ENCODE peak calls at places on chromosomes 6 and 20, in four cellular contexts. One of them, this sample, is unnamed. For H3K4me1 and H3K27me3, the result is how much of the 10 kb centered on the place peaks cover.

GRCh38 chr20:5612476-5613291 is 137.5 kb upstream of the SHLD1 start:
- DNase-seq in H1: no peak
- DNase-seq in HCT116: no peak
- DNase-seq in tibial artery: no peak
- DNase-seq in this sample: no peak

GRCh38 chr6:139336488-139336887 is 38.0 kb downstream of the CITED2 start:
- DNase-seq in H1: no peak
- DNase-seq in HCT116: no peak
- DNase-seq in tibial artery: no peak
- DNase-seq in this sample: peak

GRCh38 chr6:76671751-76672150 is 599.3 kb upstream of the IMPG1 start:
- DNase-seq in H1: no peak
- DNase-seq in HCT116: no peak
- DNase-seq in tibial artery: no peak
- DNase-seq in this sample: no peak

GRCh38 chr6:21593412-21593926 is at the start of gene SOX4:
- DNase-seq in H1: peak
- DNase-seq in HCT116: peak
- DNase-seq in tibial artery: peak
- DNase-seq in this sample: peak

GRCh38 chr6:13504611-13505344 is 17.4 kb upstream of the GFOD1 start:
- DNase-seq in H1: no peak
- DNase-seq in HCT116: no peak
- DNase-seq in tibial artery: no peak
- DNase-seq in this sample: no peak

GRCh38 chr6:44057931-44058616 is 69.2 kb downstream of the MRPL14 start:
- DNase-seq in H1: no peak
- DNase-seq in HCT116: no peak
- DNase-seq in tibial artery: no peak
- DNase-seq in this sample: no peak

GRCh38 chr20:46695888-46696287 is 6.6 kb upstream of the TP53RK start:
- DNase-seq in H1: no peak
- DNase-seq in HCT116: no peak
- DNase-seq in tibial artery: no peak
- DNase-seq in this sample: no peak

GRCh38 chr20:1800777-1801176 is 94.4 kb upstream of the SIRPA start:
- DNase-seq in H1: no peak
- DNase-seq in HCT116: no peak
- DNase-seq in tibial artery: no peak
- DNase-seq in this sample: no peak

GRCh38 chr20:38888059-38888831 is 38.0 kb upstream of the FAM83D start:
- DNase-seq in H1: no peak
- DNase-seq in HCT116: no peak
- DNase-seq in tibial artery: no peak
- DNase-seq in this sample: no peak

GRCh38 chr6:159633196-159633595 is 59.8 kb downstream of the SOD2 start:
- DNase-seq in H1: no peak
- DNase-seq in HCT116: peak
- DNase-seq in tibial artery: no peak
- DNase-seq in this sample: no peak

GRCh38 chr6:112268628-112269027 is 14.3 kb upstream of the LAMA4 start:
- DNase-seq in H1: no peak
- DNase-seq in HCT116: no peak
- DNase-seq in tibial artery: no peak
- DNase-seq in this sample: no peak

GRCh38 chr6:24876496-24877465 is 59.0 kb downstream of the RIPOR2 start:
- DNase-seq in H1: peak
- DNase-seq in HCT116: no peak
- DNase-seq in tibial artery: no peak
- DNase-seq in this sample: no peak
- H3K4me1 ChIP-seq in H1: under half
- H3K4me1 ChIP-seq in HCT116: under half
- H3K4me1 ChIP-seq in tibial artery: under half
- H3K4me1 ChIP-seq in this sample: under half

DNA sequence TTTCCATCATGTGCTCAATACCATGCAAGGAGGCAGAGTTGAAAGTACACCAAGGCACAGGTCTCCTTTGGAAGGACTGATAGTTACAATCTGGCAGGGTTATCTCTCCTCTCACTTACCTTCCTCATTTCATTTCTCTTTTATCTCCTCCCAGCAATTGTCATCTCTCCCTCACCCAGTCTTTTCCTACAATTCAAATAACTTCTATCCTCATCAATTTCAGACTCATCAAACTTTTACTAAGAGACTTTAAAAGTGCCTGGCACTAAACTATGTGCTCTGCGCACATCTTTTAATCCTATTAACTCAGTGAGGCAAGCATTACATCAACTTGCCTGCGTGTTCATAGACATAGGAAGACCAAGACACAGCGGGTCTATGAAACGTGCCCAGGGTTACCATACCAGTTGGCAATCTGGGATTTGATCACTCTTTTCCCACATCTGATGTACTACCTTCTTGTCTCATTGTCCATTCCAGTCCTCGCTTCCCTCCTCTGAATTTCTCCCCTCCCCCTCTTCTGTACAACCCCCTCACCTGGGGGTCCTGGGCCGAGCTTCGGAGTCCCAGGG is 1.2 kb downstream of the VARS1 start:
- DNase-seq in H1: no peak
- DNase-seq in HCT116: no peak
- DNase-seq in tibial artery: no peak
- DNase-seq in this sample: no peak
- H3K27me3 ChIP-seq in H1: under half
- H3K27me3 ChIP-seq in HCT116: under half
- H3K27me3 ChIP-seq in tibial artery: under half
- H3K27me3 ChIP-seq in this sample: under half

GRCh38 chr6:110971458-110971857 is 10.4 kb upstream of the RPF2 start:
- DNase-seq in H1: no peak
- DNase-seq in HCT116: no peak
- DNase-seq in tibial artery: no peak
- DNase-seq in this sample: no peak
- H3K4me1 ChIP-seq in H1: under half
- H3K4me1 ChIP-seq in HCT116: under half
- H3K4me1 ChIP-seq in tibial artery: under half
- H3K4me1 ChIP-seq in this sample: under half

GRCh38 chr6:1313755-1314503 is 2.0 kb downstream of the FOXQ1 start:
- DNase-seq in H1: no peak
- DNase-seq in HCT116: peak
- DNase-seq in tibial artery: no peak
- DNase-seq in this sample: no peak
- H3K27me3 ChIP-seq in H1: half or more
- H3K27me3 ChIP-seq in HCT116: under half
- H3K27me3 ChIP-seq in tibial artery: under half
- H3K27me3 ChIP-seq in this sample: half or more

GRCh38 chr6:169800116-169800667 is 48.8 kb downstream of the ERMARD start:
- DNase-seq in H1: no peak
- DNase-seq in HCT116: no peak
- DNase-seq in tibial artery: no peak
- DNase-seq in this sample: no peak

GRCh38 chr6:169801396-169802160 is 50.2 kb downstream of the ERMARD start:
- DNase-seq in H1: no peak
- DNase-seq in HCT116: no peak
- DNase-seq in tibial artery: no peak
- DNase-seq in this sample: no peak

GRCh38 chr6:169800668-169801395 is 49.4 kb downstream of the ERMARD start:
- DNase-seq in H1: no peak
- DNase-seq in HCT116: peak
- DNase-seq in tibial artery: no peak
- DNase-seq in this sample: no peak

GRCh38 chr6:169799474-169799926 is 48.1 kb downstream of the ERMARD start:
- DNase-seq in H1: no peak
- DNase-seq in HCT116: no peak
- DNase-seq in tibial artery: no peak
- DNase-seq in this sample: no peak

DNA sequence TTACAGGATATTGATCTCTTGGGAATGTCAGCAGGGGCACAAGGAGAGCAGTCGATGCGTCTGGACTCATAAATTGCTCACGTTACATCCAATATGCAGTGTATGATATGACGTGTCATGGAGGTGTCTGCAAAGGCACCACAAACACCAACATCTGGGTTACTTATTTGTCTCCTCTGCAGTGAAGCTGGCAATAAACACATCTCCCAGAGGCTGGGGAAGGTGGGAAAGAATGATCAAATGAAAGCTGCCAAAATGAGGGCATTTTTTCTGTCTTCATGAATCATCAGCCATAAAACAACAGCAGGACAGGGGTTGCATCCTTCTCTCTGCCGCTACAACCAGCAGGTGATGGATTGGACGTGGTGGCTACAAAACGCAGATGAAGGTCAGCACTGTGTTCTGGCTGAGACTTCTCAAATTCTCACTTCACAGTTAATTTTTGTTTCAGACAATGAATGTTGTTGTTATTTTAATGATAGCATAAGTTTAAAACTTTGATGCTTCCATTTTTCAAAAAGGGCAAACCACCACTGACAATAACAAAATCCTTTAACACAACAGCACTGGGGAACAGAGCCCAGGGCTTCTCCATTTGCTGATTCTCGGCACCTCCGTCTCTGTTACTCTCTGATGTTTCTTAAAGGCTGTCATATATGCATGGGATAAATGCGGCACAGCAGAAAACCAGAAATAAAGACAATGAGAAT is 47.5 kb downstream of the ERMARD start:
- DNase-seq in H1: no peak
- DNase-seq in HCT116: no peak
- DNase-seq in tibial artery: no peak
- DNase-seq in this sample: no peak
- H3K4me1 ChIP-seq in H1: under half
- H3K4me1 ChIP-seq in HCT116: under half
- H3K4me1 ChIP-seq in tibial artery: under half
- H3K4me1 ChIP-seq in this sample: under half

GRCh38 chr6:399785-400517 is 8.4 kb downstream of the IRF4 start:
- DNase-seq in H1: no peak
- DNase-seq in HCT116: no peak
- DNase-seq in tibial artery: no peak
- DNase-seq in this sample: no peak

GRCh38 chr6:397056-397455 is 5.5 kb downstream of the IRF4 start:
- DNase-seq in H1: no peak
- DNase-seq in HCT116: no peak
- DNase-seq in tibial artery: no peak
- DNase-seq in this sample: no peak

GRCh38 chr6:397604-398003 is 6.1 kb downstream of the IRF4 start:
- DNase-seq in H1: no peak
- DNase-seq in HCT116: no peak
- DNase-seq in tibial artery: no peak
- DNase-seq in this sample: no peak

GRCh38 chr6:398065-398464 is 6.5 kb downstream of the IRF4 start:
- DNase-seq in H1: no peak
- DNase-seq in HCT116: no peak
- DNase-seq in tibial artery: no peak
- DNase-seq in this sample: no peak

DNA sequence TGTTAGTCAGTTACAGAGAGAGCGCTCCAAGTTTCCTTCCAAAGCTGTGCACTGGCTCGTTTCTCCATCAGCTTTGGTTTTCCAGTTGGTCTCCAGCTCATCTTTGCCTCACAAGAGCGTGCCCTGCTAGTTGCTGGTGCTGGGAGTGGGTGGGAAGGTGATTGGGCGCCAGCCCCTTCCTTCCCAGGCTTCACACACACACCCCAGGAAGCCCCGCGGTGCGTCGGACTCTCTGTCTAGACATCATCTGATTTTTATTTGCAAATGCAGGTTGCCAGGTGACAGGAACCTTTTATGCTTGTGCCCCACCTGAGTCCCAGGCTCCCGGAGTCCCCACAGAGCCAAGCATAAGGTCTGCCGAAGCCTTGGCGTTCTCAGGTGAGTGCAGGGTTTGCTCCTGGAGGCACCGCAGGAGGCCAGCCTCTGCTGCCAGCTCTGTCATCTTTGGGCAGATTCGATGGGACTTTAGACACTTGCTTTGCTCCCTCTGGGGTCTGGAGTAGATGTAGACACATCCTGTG is 7.1 kb downstream of the IRF4 start:
- DNase-seq in H1: no peak
- DNase-seq in HCT116: no peak
- DNase-seq in tibial artery: no peak
- DNase-seq in this sample: no peak
- H3K27me3 ChIP-seq in H1: under half
- H3K27me3 ChIP-seq in HCT116: under half
- H3K27me3 ChIP-seq in tibial artery: under half
- H3K27me3 ChIP-seq in this sample: half or more

GRCh38 chr20:17961600-17961965 is 7.0 kb downstream of the SNX5 start:
- DNase-seq in H1: no peak
- DNase-seq in HCT116: no peak
- DNase-seq in tibial artery: no peak
- DNase-seq in this sample: no peak

GRCh38 chr20:17964632-17965031 is 4.0 kb downstream of the SNX5 start:
- DNase-seq in H1: no peak
- DNase-seq in HCT116: no peak
- DNase-seq in tibial artery: no peak
- DNase-seq in this sample: no peak

GRCh38 chr20:17964073-17964472 is 4.5 kb downstream of the SNX5 start:
- DNase-seq in H1: no peak
- DNase-seq in HCT116: no peak
- DNase-seq in tibial artery: no peak
- DNase-seq in this sample: no peak

GRCh38 chr20:17965042-17965697 is 3.4 kb downstream of the SNX5 start:
- DNase-seq in H1: no peak
- DNase-seq in HCT116: no peak
- DNase-seq in tibial artery: no peak
- DNase-seq in this sample: no peak

GRCh38 chr20:17963114-17963897 is 5.3 kb downstream of the SNX5 start:
- DNase-seq in H1: no peak
- DNase-seq in HCT116: no peak
- DNase-seq in tibial artery: no peak
- DNase-seq in this sample: no peak
- H3K4me1 ChIP-seq in H1: under half
- H3K4me1 ChIP-seq in HCT116: under half
- H3K4me1 ChIP-seq in tibial artery: under half
- H3K4me1 ChIP-seq in this sample: half or more

DNA sequence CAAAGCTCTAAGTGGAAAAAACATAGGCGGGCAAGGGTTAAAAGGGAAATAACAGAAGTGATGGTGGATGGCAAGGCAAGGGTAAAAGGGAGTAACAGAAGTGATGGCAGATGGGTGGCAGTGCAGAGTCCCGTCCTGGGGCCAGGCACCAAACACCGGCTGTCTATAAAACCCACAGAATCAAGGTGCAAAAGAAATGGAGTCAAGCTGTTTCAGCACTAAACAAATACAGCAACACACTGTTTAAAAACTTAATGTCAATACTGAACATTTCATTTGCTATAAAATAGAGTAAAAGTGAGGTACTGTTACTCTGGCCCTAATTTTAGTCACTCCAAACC is 87.6 kb downstream of the MAN1A1 start:
- DNase-seq in H1: no peak
- DNase-seq in HCT116: no peak
- DNase-seq in tibial artery: no peak
- DNase-seq in this sample: no peak
- H3K27me3 ChIP-seq in H1: under half
- H3K27me3 ChIP-seq in HCT116: under half
- H3K27me3 ChIP-seq in tibial artery: under half
- H3K27me3 ChIP-seq in this sample: under half